ENCODE peak calls at places on chromosomes 13 and 19, in seven cellular contexts. Q is fibroblast of mammary gland, A is psoas muscle, X is adrenal gland, S is foreskin fibroblast, P is lung, V is astrocyte. U is an unnamed sample.

GRCh38 chr19:43524922-43525835 is 1.8 kb downstream of the ETHE1 start:
- DNase-seq in Q (peak), A (no peak), X (peak), S (no peak), P (peak), V (peak), U (peak)

GRCh38 chr13:23673354-23673753 is 103.1 kb downstream of the TNFRSF19 start:
- DNase-seq in Q (peak), A (no peak), X (no peak), S (peak), P (peak), V (peak), U (peak)

GRCh38 chr13:24694907-24695306 is 14.7 kb downstream of the ATP12A start:
- DNase-seq in Q (no peak), A (peak), X (no peak), S (no peak), P (no peak), V (no peak), U (no peak)

GRCh38 chr19:34269968-34270621 is 15.7 kb downstream of the GARRE1 start:
- DNase-seq in Q (peak), A (peak), X (peak), S (peak), P (peak), V (peak), U (peak)

GRCh38 chr19:40465025-40465780 is at the start of gene BLVRB:
- DNase-seq in Q (peak), A (no peak), X (peak), S (peak), P (no peak), V (peak), U (peak)

GRCh38 chr19:38319421-38320258 is at the start of gene KCNK6:
- DNase-seq in Q (peak), A (peak), X (no peak), S (no peak), P (no peak), V (peak), U (peak)

GRCh38 chr19:57269515-57270250 is 10.6 kb upstream of the ZNF460 start:
- DNase-seq in Q (peak), A (no peak), X (no peak), S (peak), P (peak), V (peak), U (peak)

GRCh38 chr13:60396783-60397692 is at the start of gene TDRD3:
- DNase-seq in Q (peak), A (peak), X (peak), S (peak), P (peak), V (peak), U (peak)

GRCh38 chr19:41877916-41878905 is 1.1 kb downstream of the CD79A start:
- DNase-seq in Q (no peak), A (no peak), X (no peak), S (no peak), P (no peak), V (no peak), U (no peak)

GRCh38 chr19:36266375-36266961 is 51.6 kb downstream of the ZNF146 start:
- DNase-seq in Q (no peak), A (no peak), X (no peak), S (no peak), P (no peak), V (no peak), U (no peak)

GRCh38 chr13:79989251-79989661 is 351.7 kb downstream of the SPRY2 start:
- DNase-seq in Q (peak), A (no peak), X (no peak), S (peak), P (no peak), V (peak), U (peak)

GRCh38 chr19:41547569-41547968 is 28.4 kb upstream of the CEACAM21 start:
- DNase-seq in Q (no peak), A (no peak), X (no peak), S (no peak), P (no peak), V (no peak), U (no peak)

GRCh38 chr13:83286737-83287136 is 595.5 kb downstream of the SLITRK1 start:
- DNase-seq in Q (peak), A (no peak), X (no peak), S (peak), P (no peak), V (no peak), U (no peak)

GRCh38 chr19:38674388-38675133 is 27.1 kb downstream of the ACTN4 start:
- DNase-seq in Q (peak), A (peak), X (peak), S (no peak), P (no peak), V (peak), U (no peak)

GRCh38 chr19:41934849-41935374 is 6.7 kb upstream of the ERFL start:
- DNase-seq in Q (peak), A (peak), X (peak), S (no peak), P (peak), V (no peak), U (peak)

GRCh38 chr19:16441661-16442071 is 30.1 kb downstream of the EPS15L1 start:
- DNase-seq in Q (no peak), A (no peak), X (no peak), S (no peak), P (no peak), V (no peak), U (no peak)

GRCh38 chr13:44575741-44576395 is at the start of gene TSC22D1:
- DNase-seq in Q (peak), A (peak), X (peak), S (peak), P (peak), V (peak), U (peak)

GRCh38 chr13:44573071-44573470 is 3.1 kb downstream of the TSC22D1 start:
- DNase-seq in Q (no peak), A (no peak), X (no peak), S (no peak), P (no peak), V (no peak), U (no peak)

GRCh38 chr13:44575035-44575434 is 1.1 kb downstream of the TSC22D1 start:
- DNase-seq in Q (no peak), A (no peak), X (no peak), S (no peak), P (no peak), V (no peak), U (no peak)

GRCh38 chr13:44574466-44574855 is 1.7 kb downstream of the TSC22D1 start:
- DNase-seq in Q (peak), A (no peak), X (no peak), S (no peak), P (no peak), V (no peak), U (no peak)

GRCh38 chr13:44573790-44574465 is 2.2 kb downstream of the TSC22D1 start:
- DNase-seq in Q (peak), A (peak), X (no peak), S (peak), P (no peak), V (peak), U (peak)
- TF ChIP-seq CTCF in Q (peak), A (peak), X (peak), S (peak), P (no peak), V (peak), U (peak)

DNA sequence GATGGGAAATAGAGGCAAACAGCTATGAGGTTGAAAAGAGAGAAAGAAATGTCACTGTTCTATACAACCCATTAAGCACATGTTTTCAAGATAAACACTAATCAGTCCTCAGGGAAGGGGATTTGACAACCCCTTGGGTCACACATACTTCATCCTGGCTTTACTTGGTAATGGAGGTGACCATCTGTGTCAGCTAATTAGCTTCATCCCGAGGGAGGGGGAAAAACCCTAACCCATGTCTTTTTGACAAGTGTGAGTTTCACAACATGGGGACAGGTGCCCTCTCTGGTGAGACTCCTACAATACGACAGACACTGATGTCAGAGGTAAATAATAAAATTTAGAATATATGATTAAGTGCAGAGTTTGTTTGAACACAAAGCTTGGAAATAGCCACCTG is 43.1 kb downstream of the ZNF611 start:
- DNase-seq in Q (no peak), A (no peak), X (no peak), S (no peak), P (no peak), V (no peak), U (no peak)
- H3K4me3 ChIP-seq in Q (no peak), A (no peak), X (no peak), S (no peak), P (no peak), V (no peak), U (no peak)

GRCh38 chr13:43963726-43964125 is 84.0 kb downstream of the LACC1 start:
- DNase-seq in Q (no peak), A (no peak), X (no peak), S (no peak), P (no peak), V (no peak), U (no peak)
- TF ChIP-seq CTCF in Q (peak), A (no peak), X (no peak), S (no peak), P (no peak), V (no peak), U (no peak)

GRCh38 chr19:2110822-2111221 is 14.1 kb downstream of the IZUMO4 start:
- DNase-seq in Q (no peak), A (no peak), X (no peak), S (no peak), P (no peak), V (no peak), U (no peak)
- H3K4me3 ChIP-seq in Q (no peak), A (no peak), X (no peak), S (no peak), P (no peak), V (no peak), U (no peak)

U was measured in fibroblast of the aortic adventitia.